ENCODE peak calls at places on chromosomes 12 and 14, in nine cellular contexts. C is osteocyte; Z is CD4-positive, alpha-beta T cell; H is foreskin fibroblast; Y is kidney epithelial cell; F is progenitor cell of endocrine pancreas; X is B cell; Q is prostate gland; B is breast epithelium. U is an unnamed sample.

GRCh38 chr12:50635356-50635755 is 128.5 kb upstream of the ATF1 start:
- DNase-seq in C (no peak), Z (no peak), H (no peak), Y (no peak), F (no peak), X (no peak), Q (no peak), B (no peak), U (no peak)

GRCh38 chr14:101072945-101073597 is 169.5 kb upstream of the RTL1 start:
- DNase-seq in C (peak; percentile 96), Z (no peak), H (peak; percentile 92), Y (peak; percentile 96), F (peak; percentile 41), X (no peak), Q (peak; percentile 84), B (peak; percentile 86), U (peak; percentile 67)

GRCh38 chr12:52310622-52311281 is 10.4 kb downstream of the KRT83 start:
- DNase-seq in C (peak; percentile 57), Z (no peak), H (no peak), Y (no peak), F (no peak), X (no peak), Q (no peak), B (no peak), U (no peak)

GRCh38 chr12:119512772-119513497 is 80.6 kb upstream of the TMEM233 start:
- DNase-seq in C (no peak), Z (no peak), H (no peak), Y (no peak), F (peak; percentile 25), X (no peak), Q (no peak), B (no peak), U (peak; percentile 26)

GRCh38 chr14:93954900-93955891 is 21.2 kb downstream of the ASB2 start:
- DNase-seq in C (no peak), Z (peak; percentile 31), H (no peak), Y (no peak), F (no peak), X (peak; percentile 74), Q (no peak), B (no peak), U (no peak)

GRCh38 chr12:46223047-46223446 is 45.8 kb downstream of the SLC38A1 start:
- DNase-seq in C (no peak), Z (no peak), H (no peak), Y (no peak), F (no peak), X (no peak), Q (no peak), B (no peak), U (no peak)

GRCh38 chr12:106044773-106045172 is 94.0 kb downstream of the NUAK1 start:
- DNase-seq in C (no peak), Z (no peak), H (no peak), Y (peak; percentile 50), F (no peak), X (no peak), Q (no peak), B (no peak), U (no peak)

GRCh38 chr12:39620664-39621658 is 1.4 kb upstream of the ABCD2 start:
- DNase-seq in C (no peak), Z (no peak), H (no peak), Y (no peak), F (no peak), X (no peak), Q (no peak), B (no peak), U (no peak)

GRCh38 chr12:98895086-98895651 is 250.1 kb downstream of the APAF1 start:
- DNase-seq in C (no peak), Z (no peak), H (no peak), Y (no peak), F (peak; percentile 33), X (no peak), Q (no peak), B (no peak), U (peak; percentile 31)

GRCh38 chr12:115942346-115942745 is 335.1 kb downstream of the MED13L start:
- DNase-seq in C (no peak), Z (no peak), H (no peak), Y (no peak), F (no peak), X (no peak), Q (no peak), B (no peak), U (no peak)

GRCh38 chr14:81067156-81067555 is 111.7 kb downstream of the TSHR start:
- DNase-seq in C (no peak), Z (no peak), H (no peak), Y (no peak), F (no peak), X (no peak), Q (no peak), B (no peak), U (no peak)

GRCh38 chr12:53267309-53268008 is 640 bp upstream of the ESPL1 start:
- DNase-seq in C (no peak), Z (no peak), H (no peak), Y (no peak), F (no peak), X (peak; percentile 45), Q (no peak), B (no peak), U (no peak)

DNA sequence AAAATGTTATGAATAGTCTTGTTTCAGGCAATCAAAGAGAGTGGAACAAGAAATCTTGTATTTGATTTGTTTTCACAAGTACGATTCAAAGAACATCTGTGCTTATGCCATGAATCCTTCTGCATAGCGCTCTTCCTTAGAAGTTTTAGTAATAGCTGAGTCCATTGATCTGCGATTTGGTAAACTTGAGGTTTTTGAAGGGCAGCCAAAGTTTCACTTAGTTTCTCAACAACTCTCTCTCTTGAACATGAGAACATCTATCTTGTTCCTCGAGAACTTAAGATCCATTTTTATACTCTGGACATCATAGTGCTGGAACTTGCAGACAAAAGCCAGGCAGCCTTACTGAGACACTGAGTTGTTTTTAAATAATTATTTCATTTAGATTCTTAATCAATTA is 96.2 kb upstream of the USP15 start:
- DNase-seq in C (no peak), Z (no peak), H (peak; percentile 20), Y (no peak), F (no peak), X (no peak), Q (no peak), B (no peak), U (no peak)
- TF ChIP-seq CTCF in C (no peak), Z (no peak), H (no peak), Y (no peak), F (no peak), X (no peak), Q (no peak), B (no peak), U (no peak)

GRCh38 chr14:64289571-64289970 is 4.6 kb downstream of the ESR2 start:
- DNase-seq in C (peak; percentile 5), Z (no peak), H (no peak), Y (no peak), F (no peak), X (no peak), Q (no peak), B (no peak), U (no peak)

GRCh38 chr14:64296561-64296960 is 2.4 kb upstream of the ESR2 start:
- DNase-seq in C (peak; percentile 3), Z (no peak), H (peak; percentile 34), Y (no peak), F (no peak), X (no peak), Q (no peak), B (no peak), U (no peak)

GRCh38 chr14:64294672-64295413 is 672 bp upstream of the ESR2 start:
- DNase-seq in C (peak; percentile 91), Z (peak; percentile 73), H (peak; percentile 40), Y (no peak), F (peak; percentile 61), X (peak; percentile 93), Q (peak; percentile 37), B (no peak), U (peak; percentile 85)

GRCh38 chr14:64292197-64292596 is 2.0 kb downstream of the ESR2 start:
- DNase-seq in C (no peak), Z (no peak), H (no peak), Y (no peak), F (no peak), X (no peak), Q (no peak), B (no peak), U (no peak)

DNA sequence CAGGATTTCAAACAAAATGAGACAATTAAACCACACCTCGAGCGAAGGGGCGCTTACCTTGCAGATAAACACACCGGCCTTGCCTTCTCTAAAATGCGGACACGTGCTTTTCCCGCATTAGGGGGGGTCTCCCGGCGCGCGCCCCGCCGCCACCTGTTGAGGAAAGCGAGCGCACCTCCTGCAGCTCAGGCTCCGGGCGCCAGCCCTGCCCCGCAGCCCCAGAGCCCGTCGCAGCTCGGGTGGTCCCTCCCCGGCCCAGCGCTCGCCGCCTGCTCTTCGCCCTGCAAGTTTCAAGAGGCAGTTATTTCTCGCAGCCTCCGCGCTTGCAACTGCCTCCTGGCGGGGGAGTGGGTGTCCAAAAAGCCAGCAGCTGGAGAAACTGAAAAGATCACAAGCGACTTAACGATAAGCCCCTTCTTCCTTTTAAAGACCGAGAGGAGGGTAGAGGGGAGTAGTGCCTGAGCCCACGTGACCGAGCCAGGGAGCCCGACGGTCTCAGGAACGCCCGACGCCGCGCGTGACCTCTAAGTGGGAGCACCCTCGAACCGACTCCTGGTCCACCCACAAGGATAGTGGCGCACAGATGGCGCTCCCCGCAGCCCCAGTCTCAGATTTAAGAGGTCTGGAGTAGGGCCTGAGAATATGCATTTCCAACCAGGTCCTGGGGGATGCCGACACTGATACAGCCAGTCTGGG is at the start of gene ESR2:
- DNase-seq in C (peak; percentile 82), Z (peak; percentile 5), H (peak; percentile 4), Y (no peak), F (peak; percentile 42), X (peak; percentile 77), Q (no peak), B (no peak), U (peak; percentile 53)
- TF ChIP-seq CTCF in C (peak; percentile 58), Z (no peak), H (peak; percentile 44), Y (peak; percentile 30), F (peak; percentile 34), X (no peak), Q (no peak), B (no peak), U (no peak)

DNA sequence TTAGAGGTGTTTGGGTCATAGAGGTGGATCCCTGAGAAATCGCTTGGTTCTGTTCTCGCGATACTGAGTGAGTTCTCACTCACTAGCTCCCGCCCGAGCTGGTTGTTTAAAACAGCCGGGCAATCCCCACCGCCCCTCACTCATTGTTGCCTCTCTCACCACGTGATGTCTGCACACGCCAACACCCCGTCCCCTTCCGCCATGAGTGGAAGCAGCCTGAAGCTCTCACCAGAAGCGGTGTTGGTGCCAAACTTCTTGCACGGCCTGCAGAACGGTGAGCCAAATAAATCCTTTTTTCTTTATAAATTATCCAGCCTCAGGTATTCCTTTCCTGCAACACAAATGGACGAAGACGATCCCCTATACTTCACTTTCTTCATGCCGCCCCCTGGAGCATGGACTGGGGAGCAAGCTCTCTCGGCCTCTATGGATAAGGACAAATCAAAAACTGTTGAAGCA is 45.4 kb upstream of the CCND2 start:
- DNase-seq in C (peak; percentile 74), Z (no peak), H (no peak), Y (no peak), F (peak; percentile 5), X (no peak), Q (no peak), B (no peak), U (no peak)
- TF ChIP-seq CTCF in C (no peak), Z (no peak), H (no peak), Y (no peak), F (peak; percentile 31), X (no peak), Q (no peak), B (no peak), U (no peak)

DNA sequence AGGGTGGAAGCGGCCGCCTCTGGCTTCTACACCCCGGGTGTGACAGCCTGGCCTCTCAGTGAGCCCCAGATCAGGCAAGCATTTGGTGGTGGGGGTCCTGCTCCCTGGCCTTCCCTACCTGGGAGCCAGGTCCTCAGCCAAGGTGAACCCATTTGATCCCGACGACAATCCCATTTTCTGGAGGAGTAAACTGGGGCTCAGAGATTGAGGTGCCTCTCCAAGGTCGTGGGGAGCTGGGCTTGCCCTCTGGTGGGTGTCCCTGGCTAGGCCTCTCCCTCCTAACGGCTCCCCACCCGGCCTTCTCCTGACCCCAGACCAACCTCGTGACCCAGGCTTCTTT is 2.7 kb upstream of the EXOC3L4 start:
- DNase-seq in C (no peak), Z (no peak), H (no peak), Y (no peak), F (no peak), X (no peak), Q (no peak), B (no peak), U (no peak)
- TF ChIP-seq CTCF in C (no peak), Z (peak; percentile 29), H (peak; percentile 1), Y (no peak), F (no peak), X (peak; percentile 39), Q (no peak), B (no peak), U (no peak)